ENCODE peak calls at places on chromosomes 4 and X, in five cellular contexts. H, I, V, S and X are unnamed samples.

GRCh38 chrX:88991583-88992132 is 244.6 kb downstream of the CPXCR1 start:
- DNase-seq in H (no peak), S (no peak), I (no peak), V (no peak), X (no peak)

GRCh38 chrX:74080165-74080564 is 223.8 kb upstream of the ZCCHC13 start:
- DNase-seq in S (no peak), V (peak; percentile 26), I (no peak), H (no peak), X (no peak)

GRCh38 chr4:121773873-121774272 is 8.9 kb upstream of the SMIM43 start:
- DNase-seq in H (no peak), I (no peak), V (no peak), S (no peak), X (no peak)

GRCh38 chr4:66489783-66490452 is 819.6 kb upstream of the EPHA5 start:
- DNase-seq in I (no peak), V (peak; percentile 32), H (no peak), S (no peak), X (no peak)

GRCh38 chrX:136839196-136839595 is 41.3 kb downstream of the RBMX start:
- DNase-seq in V (no peak), H (no peak), I (no peak), S (no peak), X (no peak)

GRCh38 chr4:37795796-37796195 is 30.7 kb upstream of the PGM2 start:
- DNase-seq in H (no peak), I (no peak), S (no peak), V (no peak), X (no peak)

GRCh38 chrX:13717697-13718483 is 16.5 kb downstream of the TRAPPC2 start:
- DNase-seq in H (no peak), I (no peak), S (no peak), V (no peak), X (no peak)

GRCh38 chr4:146255874-146256273 is 41.5 kb downstream of the REELD1 start:
- DNase-seq in S (no peak), I (no peak), H (no peak), V (no peak), X (no peak)

GRCh38 chrX:18674417-18674787 is 2.5 kb upstream of the RS1 start:
- DNase-seq in H (no peak), V (no peak), I (peak; percentile 63), S (no peak), X (no peak)

GRCh38 chrX:141220342-141221008 is 21.8 kb downstream of the SPANXC start:
- DNase-seq in H (no peak), S (no peak), V (peak; percentile 78), I (no peak), X (no peak)

GRCh38 chr4:185582651-185583400 is 47.5 kb upstream of the PDLIM3 start:
- DNase-seq in S (no peak), I (no peak), H (no peak), V (no peak), X (no peak)

GRCh38 chrX:48558270-48558669 is 16.0 kb upstream of the RBM3 start:
- DNase-seq in V (peak; percentile 87), S (no peak), H (no peak), I (no peak), X (no peak)

GRCh38 chr4:185839770-185840169 is 27.8 kb upstream of the SORBS2 start:
- DNase-seq in H (no peak), I (no peak), V (no peak), S (no peak), X (no peak)

GRCh38 chrX:44244008-44244407 is 99.5 kb downstream of the EFHC2 start:
- DNase-seq in H (no peak), V (peak; percentile 26), I (no peak), S (peak; percentile 15), X (peak; percentile 13)

GRCh38 chr4:66014146-66014765 is 344.0 kb upstream of the EPHA5 start:
- DNase-seq in I (no peak), V (no peak), S (no peak), H (no peak), X (no peak)

GRCh38 chr4:108483077-108483476 is 137.3 kb upstream of the RPL34 start:
- DNase-seq in S (peak; percentile 65), V (no peak), I (no peak), H (no peak), X (no peak)

GRCh38 chr4:109985993-109986640 is 73.4 kb downstream of the EGF start:
- DNase-seq in H (no peak), I (no peak), S (no peak), V (no peak), X (no peak)

DNA sequence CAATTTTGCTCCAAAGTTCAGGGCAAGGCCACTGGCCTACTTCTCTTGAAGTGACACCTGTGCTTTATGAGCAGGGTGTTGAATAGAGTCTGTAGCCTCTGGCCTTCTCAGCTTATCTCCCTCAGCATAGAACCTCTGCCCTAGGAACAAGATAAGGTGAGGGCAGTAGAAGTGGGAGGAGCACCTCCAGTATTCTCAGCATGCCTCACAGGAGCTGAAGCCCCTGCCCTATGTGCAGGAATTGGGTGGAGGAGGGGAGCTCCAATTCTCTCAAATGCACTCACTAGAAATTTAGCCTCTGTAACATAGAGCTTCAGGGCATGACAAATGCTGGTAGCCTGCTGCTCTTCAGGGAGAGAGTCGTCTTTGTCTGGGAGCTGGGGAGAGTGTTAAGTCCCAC is 479.3 kb downstream of the IL1RAPL1 start:
- DNase-seq in S (no peak), H (no peak), I (no peak), V (no peak), X (no peak)
- H3K4me1 ChIP-seq in S (no peaks in the 10 kb centered on the region), H (peaks cover 3% of the 10 kb centered on the region), I (no peaks in the 10 kb centered on the region), V (no peaks in the 10 kb centered on the region), X (no peaks in the 10 kb centered on the region)

GRCh38 chrX:85243761-85244410 is at the start of the genes SATL1 and ZNF711:
- DNase-seq in I (peak; percentile 61), S (peak; percentile 12), V (peak; percentile 2), H (no peak), X (peak; percentile 37)
- H3K27ac ChIP-seq in I (peak within 1 kb of the TSS; percentile 59), S (no peak within 1 kb of the TSS), V (no peak within 1 kb of the TSS), H (peak within 1 kb of the TSS; percentile 42), X (no peak within 1 kb of the TSS)

DNA sequence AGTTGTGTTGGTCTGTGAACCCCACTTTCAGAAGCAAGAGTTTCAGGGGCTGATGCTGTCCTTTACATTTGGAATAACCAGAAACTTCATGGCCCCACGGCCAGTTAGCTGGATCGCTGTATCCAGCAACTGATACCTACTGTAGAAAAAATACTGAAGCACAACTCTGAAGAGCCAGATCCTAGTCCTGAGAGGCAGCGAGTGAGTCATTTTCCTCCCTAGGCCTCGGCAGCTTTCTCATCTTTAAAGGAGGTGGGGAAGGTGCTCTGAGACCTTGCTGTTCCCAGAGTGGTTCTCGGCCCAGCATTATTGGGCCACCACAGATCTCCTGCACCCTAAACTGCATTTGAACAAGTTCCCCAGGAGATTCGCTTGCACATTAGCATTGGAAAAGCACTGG is 63.2 kb downstream of the NHS start:
- DNase-seq in H (no peak), V (no peak), S (no peak), I (no peak), X (no peak)
- H3K9me3 ChIP-seq in H (no peaks in the 10 kb centered on the region), V (no peaks in the 10 kb centered on the region), S (no peaks in the 10 kb centered on the region), I (no peaks in the 10 kb centered on the region), X (no peaks in the 10 kb centered on the region)

GRCh38 chr4:139232751-139233150 is 47.3 kb downstream of the MGARP start:
- DNase-seq in H (no peak), S (peak; percentile 63), V (no peak), I (no peak), X (no peak)

GRCh38 chr4:139229534-139230039 is 50.4 kb downstream of the MGARP start:
- DNase-seq in H (no peak), I (no peak), S (peak; percentile 67), V (peak; percentile 47), X (peak; percentile 63)

GRCh38 chr4:139239127-139239772 is 40.8 kb downstream of the MGARP start:
- DNase-seq in H (no peak), S (no peak), I (no peak), V (no peak), X (no peak)

GRCh38 chr4:139234258-139234657 is 45.8 kb downstream of the MGARP start:
- DNase-seq in S (no peak), H (no peak), I (no peak), V (no peak), X (no peak)
- H3K4me1 ChIP-seq in S (peaks cover 17% of the 10 kb centered on the region), H (no peaks in the 10 kb centered on the region), I (no peaks in the 10 kb centered on the region), V (no peaks in the 10 kb centered on the region), X (no peaks in the 10 kb centered on the region)

GRCh38 chr4:87044511-87045369 is 109.9 kb downstream of the AFF1 start:
- DNase-seq in I (no peak), H (no peak), V (no peak), S (no peak), X (no peak)
- H3K27ac ChIP-seq in I (peak overlapping the region; percentile 89), H (peak overlapping the region; percentile 66), V (no peak overlapping the region), S (no peak overlapping the region), X (no peak overlapping the region)